ENCODE peak calls at places on chromosome 3, in ten cellular contexts. A, G, J, P, Y, Z, C, W, D and H are unnamed samples.

GRCh38 chr3:167814441-167814951 is 79.0 kb downstream of the SERPINI1 start:
- DNase-seq in J (no peak), W (no peak), D (no peak), Z (no peak), C (peak), P (no peak), Y (peak), G (peak), A (no peak), H (no peak)

GRCh38 chr3:71881732-71882131 is 96.8 kb upstream of the PROK2 start:
- DNase-seq in A (no peak), W (no peak), C (no peak), Z (no peak), G (no peak), D (no peak), P (no peak), J (no peak), Y (no peak), H (no peak)

GRCh38 chr3:133941390-133941789 is 45.7 kb upstream of the RAB6B start:
- DNase-seq in J (peak), D (no peak), C (peak), P (peak), W (no peak), G (peak), A (no peak), Z (no peak), Y (peak), H (no peak)

GRCh38 chr3:16790432-16791379 is 94.0 kb upstream of the PLCL2 start:
- DNase-seq in D (no peak), A (no peak), W (no peak), C (no peak), P (no peak), Y (no peak), Z (no peak), G (no peak), J (no peak), H (no peak)

GRCh38 chr3:152474585-152474984 is 205.9 kb downstream of the MBNL1 start:
- DNase-seq in A (no peak), W (no peak), J (no peak), C (peak), G (peak), Z (peak), Y (peak), P (no peak), D (peak), H (peak)

GRCh38 chr3:99394831-99395733 is 243.3 kb upstream of the COL8A1 start:
- DNase-seq in G (peak), A (peak), Y (peak), C (peak), Z (no peak), J (no peak), P (no peak), D (no peak), W (no peak), H (no peak)

GRCh38 chr3:99716463-99716995 is 78.1 kb downstream of the COL8A1 start:
- DNase-seq in D (no peak), P (no peak), W (no peak), C (no peak), Z (no peak), J (no peak), Y (no peak), G (no peak), A (no peak), H (no peak)

GRCh38 chr3:53109190-53109589 is 21.0 kb downstream of the RFT1 start:
- DNase-seq in J (no peak), D (no peak), W (no peak), A (peak), Y (peak), P (no peak), G (peak), C (peak), Z (no peak), H (no peak)

GRCh38 chr3:102353148-102353547 is 81.7 kb upstream of the ZPLD1 start:
- DNase-seq in W (no peak), J (no peak), D (no peak), Y (peak), A (no peak), C (no peak), P (no peak), Z (no peak), G (no peak), H (no peak)

GRCh38 chr3:29279830-29280229 is 1.0 kb upstream of the RBMS3 start:
- DNase-seq in D (peak), Z (no peak), A (no peak), J (no peak), Y (peak), G (peak), W (no peak), C (no peak), P (no peak), H (no peak)

GRCh38 chr3:139538733-139539132 is 809 bp downstream of the RBP1 start:
- DNase-seq in Z (no peak), P (no peak), C (peak), J (peak), D (no peak), G (peak), A (no peak), Y (peak), W (no peak), H (no peak)

GRCh38 chr3:139537795-139538538 is 1.6 kb downstream of the RBP1 start:
- DNase-seq in C (no peak), P (no peak), D (no peak), J (no peak), W (no peak), A (no peak), G (no peak), Y (no peak), Z (no peak), H (no peak)

GRCh38 chr3:139540686-139541085 is 1.1 kb upstream of the RBP1 start:
- DNase-seq in W (no peak), C (no peak), P (no peak), Z (no peak), J (no peak), D (no peak), Y (no peak), G (no peak), A (no peak), H (no peak)

GRCh38 chr3:139541898-139542288 is 2.4 kb upstream of the RBP1 start:
- DNase-seq in C (no peak), W (no peak), A (no peak), Y (no peak), Z (no peak), P (no peak), D (no peak), J (no peak), G (no peak), H (no peak)

DNA sequence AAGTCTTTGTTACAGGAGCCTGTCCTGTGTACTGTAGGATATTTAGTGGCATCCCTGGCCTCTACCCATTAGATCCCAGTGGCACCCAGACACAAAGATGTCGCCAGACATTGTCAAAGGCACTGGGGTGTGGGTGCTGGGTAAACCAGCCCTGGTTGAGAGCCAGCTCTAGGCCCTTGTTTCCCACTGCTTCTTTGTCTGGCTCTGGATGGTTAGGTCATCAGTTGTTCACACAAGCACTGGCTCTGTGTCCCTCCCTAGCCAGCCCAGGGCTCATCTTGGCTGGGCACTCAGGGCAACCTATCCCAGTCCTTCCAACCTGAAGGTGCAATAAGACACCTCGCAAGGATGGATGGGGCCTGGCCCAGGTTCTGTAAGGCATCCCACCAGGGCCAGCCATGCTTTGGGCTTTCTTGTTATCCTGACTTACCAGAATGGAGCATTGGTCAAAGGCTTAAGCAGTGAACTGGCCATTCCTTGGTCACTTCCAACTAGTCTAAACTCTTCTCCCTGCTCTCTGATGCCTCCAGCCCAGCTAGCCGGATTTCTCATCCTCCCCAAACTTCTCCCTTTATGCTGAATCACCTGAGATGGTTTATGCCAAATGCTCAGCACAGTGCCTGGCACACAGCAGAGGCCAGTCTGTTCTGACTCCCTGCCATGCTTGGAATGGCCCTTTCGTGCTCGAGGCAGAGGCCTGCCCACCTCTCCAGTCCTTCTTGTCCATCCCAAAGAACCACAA is 1.8 kb upstream of the RBP1 start:
- DNase-seq in G (no peak), Y (no peak), W (no peak), Z (no peak), J (no peak), C (no peak), P (no peak), D (no peak), A (no peak), H (no peak)
- H3K4me3 ChIP-seq in G (peak), Y (no peak), W (no peak), Z (no peak), J (no peak), C (no peak), P (no peak), D (no peak), A (no peak), H (no peak)

GRCh38 chr3:77041756-77042155 is 1.9 kb downstream of the ROBO2 start:
- DNase-seq in D (no peak), P (no peak), J (no peak), C (no peak), W (no peak), Z (no peak), G (no peak), A (no peak), Y (no peak), H (no peak)

GRCh38 chr3:77041156-77041696 is 1.3 kb downstream of the ROBO2 start:
- DNase-seq in C (no peak), D (no peak), G (no peak), A (no peak), P (no peak), J (no peak), Z (no peak), Y (no peak), W (no peak), H (no peak)

GRCh38 chr3:77045686-77046085 is 5.8 kb downstream of the ROBO2 start:
- DNase-seq in P (no peak), Z (no peak), Y (no peak), A (no peak), J (no peak), D (no peak), G (no peak), W (no peak), C (no peak), H (no peak)

GRCh38 chr3:77039606-77040553 is at the start of gene ROBO2:
- DNase-seq in A (no peak), C (peak), P (peak), Z (no peak), D (no peak), W (peak), Y (peak), J (peak), G (peak), H (no peak)

DNA sequence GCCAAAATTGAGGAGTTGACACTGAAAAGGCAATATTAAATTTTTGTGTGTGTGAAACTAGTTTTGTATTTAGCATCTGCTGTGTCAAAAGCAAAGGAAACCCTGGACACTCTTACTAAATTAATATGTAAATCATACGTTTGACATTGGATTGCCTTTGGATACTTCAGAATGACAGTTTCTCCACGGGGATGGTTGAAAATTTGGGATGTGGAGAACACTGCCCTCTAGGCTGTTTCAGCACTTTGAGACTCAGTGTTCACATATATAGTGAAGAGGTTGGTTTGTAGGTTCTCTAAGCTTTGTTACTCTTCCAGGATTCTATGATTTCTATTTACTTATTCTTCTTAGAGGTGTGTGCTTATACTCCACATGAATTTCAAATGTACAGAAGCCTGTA is 3.0 kb downstream of the ROBO2 start:
- DNase-seq in D (no peak), C (no peak), Y (no peak), J (no peak), Z (no peak), W (no peak), A (no peak), P (no peak), G (no peak), H (no peak)
- TF ChIP-seq CTCF in D (no peak), C (peak), Y (no peak), J (no peak), Z (no peak), W (no peak), A (peak), P (no peak), G (peak), H (no peak)

DNA sequence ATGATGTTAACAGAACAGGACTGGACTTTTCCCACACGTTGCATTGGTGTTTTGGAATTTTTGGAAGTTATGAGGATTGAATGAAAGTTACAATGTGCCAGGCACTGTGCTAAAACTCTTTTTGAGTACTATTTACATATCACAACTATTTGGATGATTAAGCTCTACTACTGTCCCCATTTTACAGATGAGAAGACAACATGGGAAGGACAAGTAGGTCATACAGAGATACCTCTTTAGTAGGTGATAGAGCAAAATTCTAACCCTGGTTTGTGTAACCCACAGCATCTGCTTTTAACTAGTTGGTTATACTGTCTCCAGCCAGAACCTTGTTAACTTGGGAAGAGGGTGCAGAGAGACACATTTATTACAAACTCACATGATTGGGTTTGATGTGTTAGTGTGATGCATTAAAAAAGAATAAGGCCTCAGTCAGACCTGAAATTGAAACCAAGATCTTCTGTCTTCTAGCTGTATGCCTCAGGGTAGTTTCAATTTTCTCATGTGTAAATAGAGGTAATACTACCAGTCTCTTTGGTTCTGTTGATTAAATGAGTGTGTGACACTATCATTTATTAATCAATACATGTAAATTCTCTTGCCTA is 1.4 kb downstream of the NDUFB4 start:
- DNase-seq in Z (no peak), Y (no peak), C (no peak), W (no peak), P (no peak), J (no peak), D (no peak), G (no peak), A (no peak), H (no peak)
- H3K4me3 ChIP-seq in Z (peak), Y (peak), C (peak), W (peak), P (peak), J (peak), D (peak), G (peak), A (peak), H (peak)

GRCh38 chr3:66501483-66502266 is 853 bp upstream of the LRIG1 start:
- DNase-seq in J (no peak), P (no peak), C (no peak), Y (no peak), A (no peak), Z (no peak), D (no peak), G (no peak), W (no peak), H (no peak)

GRCh38 chr3:66502267-66502874 is 1.5 kb upstream of the LRIG1 start:
- DNase-seq in Y (no peak), G (no peak), C (no peak), W (no peak), P (no peak), A (no peak), J (no peak), Z (no peak), D (no peak), H (no peak)

GRCh38 chr3:66499881-66500574 is 794 bp downstream of the LRIG1 start:
- DNase-seq in Y (peak), P (peak), J (peak), D (peak), W (no peak), C (no peak), A (no peak), Z (peak), G (peak), H (no peak)

GRCh38 chr3:66498718-66499611 is 1.9 kb downstream of the LRIG1 start:
- DNase-seq in G (peak), P (no peak), J (peak), Y (no peak), A (no peak), D (peak), Z (no peak), C (no peak), W (peak), H (no peak)

DNA sequence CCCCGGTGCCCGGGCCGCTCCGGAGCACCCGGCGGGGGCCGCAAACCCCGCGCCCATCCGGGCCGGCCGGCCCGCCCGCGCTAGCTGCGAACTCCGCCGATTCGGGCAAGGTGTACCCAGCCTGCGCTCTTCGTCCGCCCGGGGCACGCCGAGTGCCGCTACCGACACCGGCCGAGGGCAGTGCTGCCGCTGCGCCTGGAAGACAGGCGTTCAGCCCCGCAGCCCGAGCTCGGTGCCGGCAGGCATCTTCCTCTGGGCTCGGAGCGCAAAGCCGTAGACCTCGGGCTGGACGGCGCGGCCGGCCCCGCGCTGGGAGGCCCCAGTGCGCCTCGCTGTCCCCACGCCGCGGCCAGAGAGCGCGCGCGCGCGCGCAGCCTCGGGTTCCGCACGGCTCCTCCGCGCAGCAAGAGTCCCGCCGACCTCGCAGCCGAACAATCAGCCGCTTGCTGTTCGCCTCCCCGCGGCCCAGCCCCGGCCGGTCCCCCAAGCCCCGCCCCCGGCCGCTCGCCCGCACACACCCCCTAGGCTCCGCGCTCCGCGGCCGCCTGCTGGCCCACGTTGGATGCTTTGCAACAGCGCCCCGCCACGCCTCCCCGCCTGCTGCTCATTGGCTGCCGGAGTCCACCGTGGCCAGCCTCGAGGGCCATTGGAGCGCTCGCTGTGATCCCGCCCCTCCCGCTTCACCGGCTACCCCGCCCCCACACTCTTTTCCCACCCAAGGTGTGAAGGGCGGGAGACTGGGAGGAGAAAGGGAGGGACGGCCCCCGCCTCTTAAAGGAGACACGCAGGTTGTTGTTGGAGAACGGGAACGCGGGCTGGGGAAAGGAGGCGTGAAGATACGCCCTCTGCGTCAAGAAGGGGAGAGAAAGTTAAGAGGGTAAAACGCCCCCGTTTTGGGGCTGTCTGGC is at the start of gene LRIG1:
- DNase-seq in P (peak), C (peak), Y (peak), W (peak), Z (peak), A (peak), D (peak), J (peak), G (peak), H (peak)
- TF ChIP-seq CTCF in P (peak), C (no peak), Y (no peak), W (peak), Z (no peak), A (no peak), D (no peak), J (peak), G (no peak), H (no peak)

DNA sequence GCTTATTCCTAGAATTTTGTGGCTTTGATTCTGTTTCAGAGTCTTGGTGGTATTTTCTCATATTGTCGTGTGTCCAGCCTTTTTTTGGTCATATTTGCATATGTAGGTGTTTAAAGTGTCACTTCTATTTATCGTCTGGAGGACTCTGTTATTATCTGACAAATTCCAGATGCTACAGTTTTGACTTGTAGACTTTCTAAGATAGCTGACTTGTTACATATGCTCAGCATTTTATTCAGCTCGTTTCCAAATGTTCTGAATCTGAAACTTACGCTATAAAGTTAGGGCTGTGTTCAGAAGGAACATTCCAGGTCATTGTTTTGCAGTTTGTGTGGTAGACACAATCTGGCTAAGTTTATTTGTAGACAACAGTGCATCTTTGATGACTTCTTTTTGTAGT is 1.9 kb downstream of the PPP4R2 start:
- DNase-seq in J (no peak), A (no peak), D (no peak), G (no peak), P (no peak), Z (no peak), W (no peak), C (no peak), Y (no peak), H (no peak)
- H3K4me3 ChIP-seq in J (peak), A (peak), D (peak), G (peak), P (peak), Z (peak), W (peak), C (peak), Y (peak), H (peak)